ENCODE peak calls at places on chromosomes 4 and X, in six cellular contexts. One of them, this sample, is unnamed.

GRCh38 chr4:120672558-120673147 is 249.9 kb downstream of the PRDM5 start:
- DNase-seq in progenitor cell of endocrine pancreas: no peak
- DNase-seq in A673: no peak
- DNase-seq in GM12865: no peak
- DNase-seq in AG09309: no peak
- DNase-seq in ovary: no peak
- DNase-seq in this sample: no peak

GRCh38 chrX:153351981-153352380 is 18.0 kb downstream of the ZNF275 start:
- DNase-seq in A673: no peak
- DNase-seq in ovary: no peak
- DNase-seq in GM12865: no peak
- DNase-seq in progenitor cell of endocrine pancreas: no peak
- DNase-seq in AG09309: no peak
- DNase-seq in this sample: no peak

GRCh38 chrX:18151661-18152060 is 69.0 kb downstream of the BEND2 start:
- DNase-seq in progenitor cell of endocrine pancreas: no peak
- DNase-seq in GM12865: no peak
- DNase-seq in A673: no peak
- DNase-seq in ovary: no peak
- DNase-seq in AG09309: no peak
- DNase-seq in this sample: no peak

GRCh38 chr4:27764526-27764837 is 903.8 kb downstream of the STIM2 start:
- DNase-seq in A673: no peak
- DNase-seq in progenitor cell of endocrine pancreas: no peak
- DNase-seq in AG09309: no peak
- DNase-seq in ovary: no peak
- DNase-seq in GM12865: peak
- DNase-seq in this sample: no peak

GRCh38 chr4:147596377-147596776 is 20.8 kb upstream of the TMEM184C start:
- DNase-seq in GM12865: no peak
- DNase-seq in ovary: no peak
- DNase-seq in progenitor cell of endocrine pancreas: no peak
- DNase-seq in A673: peak
- DNase-seq in AG09309: no peak
- DNase-seq in this sample: no peak

GRCh38 chrX:129876734-129877395 is 29.1 kb upstream of the UTP14A start:
- DNase-seq in progenitor cell of endocrine pancreas: no peak
- DNase-seq in AG09309: no peak
- DNase-seq in ovary: no peak
- DNase-seq in GM12865: no peak
- DNase-seq in A673: peak
- DNase-seq in this sample: peak

GRCh38 chr4:183360161-183360919 is 38.1 kb upstream of the CLDN24 start:
- DNase-seq in GM12865: no peak
- DNase-seq in A673: no peak
- DNase-seq in ovary: no peak
- DNase-seq in AG09309: no peak
- DNase-seq in progenitor cell of endocrine pancreas: no peak
- DNase-seq in this sample: no peak

GRCh38 chrX:3713225-3713936 is at the start of gene PRKX:
- DNase-seq in A673: peak
- DNase-seq in ovary: peak
- DNase-seq in GM12865: peak
- DNase-seq in progenitor cell of endocrine pancreas: peak
- DNase-seq in AG09309: no peak
- DNase-seq in this sample: no peak

GRCh38 chrX:40671126-40671525 is 23.8 kb upstream of the CXorf38 start:
- DNase-seq in progenitor cell of endocrine pancreas: no peak
- DNase-seq in GM12865: no peak
- DNase-seq in A673: no peak
- DNase-seq in AG09309: no peak
- DNase-seq in ovary: no peak
- DNase-seq in this sample: no peak

GRCh38 chr4:183540498-183540953 is 35.7 kb downstream of the ING2 start:
- DNase-seq in GM12865: no peak
- DNase-seq in progenitor cell of endocrine pancreas: no peak
- DNase-seq in AG09309: no peak
- DNase-seq in ovary: no peak
- DNase-seq in A673: no peak
- DNase-seq in this sample: no peak

GRCh38 chrX:113399501-113400192 is 559.0 kb upstream of the AMOT start:
- DNase-seq in GM12865: no peak
- DNase-seq in A673: no peak
- DNase-seq in AG09309: no peak
- DNase-seq in progenitor cell of endocrine pancreas: no peak
- DNase-seq in ovary: no peak
- DNase-seq in this sample: no peak

GRCh38 chrX:50579955-50580354 is 109.3 kb upstream of the DGKK start:
- DNase-seq in AG09309: peak
- DNase-seq in GM12865: peak
- DNase-seq in A673: peak
- DNase-seq in ovary: no peak
- DNase-seq in progenitor cell of endocrine pancreas: no peak
- DNase-seq in this sample: peak

GRCh38 chrX:119996600-119997524 is 53.3 kb upstream of the NKAP start:
- DNase-seq in AG09309: no peak
- DNase-seq in A673: no peak
- DNase-seq in ovary: no peak
- DNase-seq in progenitor cell of endocrine pancreas: no peak
- DNase-seq in GM12865: no peak
- DNase-seq in this sample: no peak

GRCh38 chrX:57379296-57379695 is 92.8 kb downstream of the FAAH2 start:
- DNase-seq in AG09309: no peak
- DNase-seq in progenitor cell of endocrine pancreas: no peak
- DNase-seq in GM12865: no peak
- DNase-seq in ovary: no peak
- DNase-seq in A673: no peak
- DNase-seq in this sample: no peak

GRCh38 chr4:151218343-151218742 is 58.6 kb upstream of the PRSS48 start:
- DNase-seq in progenitor cell of endocrine pancreas: no peak
- DNase-seq in A673: no peak
- DNase-seq in AG09309: no peak
- DNase-seq in ovary: no peak
- DNase-seq in GM12865: no peak
- DNase-seq in this sample: no peak

GRCh38 chr4:141962486-141962885 is 326.1 kb downstream of the IL15 start:
- DNase-seq in A673: no peak
- DNase-seq in GM12865: no peak
- DNase-seq in progenitor cell of endocrine pancreas: no peak
- DNase-seq in ovary: no peak
- DNase-seq in AG09309: no peak
- DNase-seq in this sample: no peak

GRCh38 chr4:57633212-57633859 is 523.2 kb upstream of the IGFBP7 start:
- DNase-seq in AG09309: no peak
- DNase-seq in A673: no peak
- DNase-seq in ovary: no peak
- DNase-seq in GM12865: no peak
- DNase-seq in progenitor cell of endocrine pancreas: no peak
- DNase-seq in this sample: no peak

GRCh38 chr4:164136181-164136616 is 617.7 kb upstream of the SMIM31 start:
- DNase-seq in A673: peak
- DNase-seq in AG09309: no peak
- DNase-seq in GM12865: no peak
- DNase-seq in ovary: no peak
- DNase-seq in progenitor cell of endocrine pancreas: no peak
- DNase-seq in this sample: no peak

GRCh38 chr4:26073886-26074560 is 160.0 kb downstream of the SMIM20 start:
- DNase-seq in ovary: no peak
- DNase-seq in GM12865: no peak
- DNase-seq in A673: no peak
- DNase-seq in AG09309: no peak
- DNase-seq in progenitor cell of endocrine pancreas: no peak
- DNase-seq in this sample: no peak

GRCh38 chr4:117560329-117560728 is 474.0 kb upstream of the NDST3 start:
- DNase-seq in A673: peak
- DNase-seq in ovary: no peak
- DNase-seq in AG09309: no peak
- DNase-seq in progenitor cell of endocrine pancreas: no peak
- DNase-seq in GM12865: peak
- DNase-seq in this sample: no peak

GRCh38 chr4:127249767-127250108 is 383.0 kb upstream of the INTU start:
- DNase-seq in A673: no peak
- DNase-seq in ovary: no peak
- DNase-seq in GM12865: no peak
- DNase-seq in AG09309: no peak
- DNase-seq in progenitor cell of endocrine pancreas: no peak
- DNase-seq in this sample: no peak

GRCh38 chr4:53804719-53805118 is 213.4 kb upstream of the LNX1 start:
- DNase-seq in ovary: no peak
- DNase-seq in GM12865: peak
- DNase-seq in A673: peak
- DNase-seq in progenitor cell of endocrine pancreas: no peak
- DNase-seq in AG09309: no peak
- DNase-seq in this sample: no peak

GRCh38 chr4:113559947-113560346 is 201.6 kb downstream of the CAMK2D start:
- DNase-seq in GM12865: no peak
- DNase-seq in AG09309: no peak
- DNase-seq in ovary: no peak
- DNase-seq in A673: no peak
- DNase-seq in progenitor cell of endocrine pancreas: no peak
- DNase-seq in this sample: no peak

GRCh38 chr4:4752025-4752424 is 107.4 kb upstream of the MSX1 start:
- DNase-seq in progenitor cell of endocrine pancreas: no peak
- DNase-seq in ovary: no peak
- DNase-seq in GM12865: no peak
- DNase-seq in A673: no peak
- DNase-seq in AG09309: no peak
- DNase-seq in this sample: no peak

GRCh38 chr4:141011799-141012377 is 121.4 kb downstream of the RNF150 start:
- DNase-seq in GM12865: no peak
- DNase-seq in ovary: no peak
- DNase-seq in progenitor cell of endocrine pancreas: no peak
- DNase-seq in AG09309: no peak
- DNase-seq in A673: no peak
- DNase-seq in this sample: no peak

GRCh38 chrX:73964607-73965006 is 339.4 kb upstream of the ZCCHC13 start:
- DNase-seq in progenitor cell of endocrine pancreas: no peak
- DNase-seq in ovary: no peak
- DNase-seq in AG09309: no peak
- DNase-seq in GM12865: no peak
- DNase-seq in A673: no peak
- DNase-seq in this sample: no peak

GRCh38 chrX:17590892-17591740 is 146.2 kb upstream of the SCML1 start:
- DNase-seq in GM12865: peak
- DNase-seq in progenitor cell of endocrine pancreas: peak
- DNase-seq in AG09309: peak
- DNase-seq in ovary: peak
- DNase-seq in A673: peak
- DNase-seq in this sample: peak

GRCh38 chr4:13821522-13821921 is 194.0 kb upstream of the BOD1L1 start:
- DNase-seq in ovary: no peak
- DNase-seq in AG09309: no peak
- DNase-seq in A673: peak
- DNase-seq in progenitor cell of endocrine pancreas: no peak
- DNase-seq in GM12865: no peak
- DNase-seq in this sample: no peak
- TF ChIP-seq CTCF in ovary: no peak
- TF ChIP-seq CTCF in AG09309: no peak
- TF ChIP-seq CTCF in A673: no peak
- TF ChIP-seq CTCF in progenitor cell of endocrine pancreas: no peak
- TF ChIP-seq CTCF in GM12865: no peak
- TF ChIP-seq CTCF in this sample: no peak

GRCh38 chrX:9341305-9342201 is 123.3 kb upstream of the TBL1X start:
- DNase-seq in progenitor cell of endocrine pancreas: no peak
- DNase-seq in AG09309: no peak
- DNase-seq in ovary: peak
- DNase-seq in GM12865: peak
- DNase-seq in A673: peak
- DNase-seq in this sample: no peak

GRCh38 chrX:9339603-9340569 is 125.0 kb upstream of the TBL1X start:
- DNase-seq in ovary: peak
- DNase-seq in progenitor cell of endocrine pancreas: no peak
- DNase-seq in A673: peak
- DNase-seq in AG09309: no peak
- DNase-seq in GM12865: peak
- DNase-seq in this sample: no peak

GRCh38 chrX:9342581-9343051 is 122.2 kb upstream of the TBL1X start:
- DNase-seq in A673: peak
- DNase-seq in progenitor cell of endocrine pancreas: peak
- DNase-seq in AG09309: no peak
- DNase-seq in ovary: peak
- DNase-seq in GM12865: peak
- DNase-seq in this sample: no peak

GRCh38 chrX:9340619-9341304 is 124.1 kb upstream of the TBL1X start:
- DNase-seq in A673: peak
- DNase-seq in GM12865: peak
- DNase-seq in AG09309: no peak
- DNase-seq in progenitor cell of endocrine pancreas: no peak
- DNase-seq in ovary: peak
- DNase-seq in this sample: no peak

GRCh38 chrX:9343971-9344370 is 120.9 kb upstream of the TBL1X start:
- DNase-seq in A673: no peak
- DNase-seq in ovary: no peak
- DNase-seq in AG09309: no peak
- DNase-seq in progenitor cell of endocrine pancreas: no peak
- DNase-seq in GM12865: no peak
- DNase-seq in this sample: no peak
- TF ChIP-seq CTCF in A673: no peak
- TF ChIP-seq CTCF in ovary: no peak
- TF ChIP-seq CTCF in AG09309: no peak
- TF ChIP-seq CTCF in progenitor cell of endocrine pancreas: no peak
- TF ChIP-seq CTCF in GM12865: no peak
- TF ChIP-seq CTCF in this sample: no peak

GRCh38 chr4:8547108-8547911 is 32.9 kb upstream of the GPR78 start:
- DNase-seq in GM12865: peak
- DNase-seq in progenitor cell of endocrine pancreas: no peak
- DNase-seq in AG09309: no peak
- DNase-seq in A673: no peak
- DNase-seq in ovary: no peak
- DNase-seq in this sample: no peak
- TF ChIP-seq CTCF in GM12865: peak
- TF ChIP-seq CTCF in progenitor cell of endocrine pancreas: peak
- TF ChIP-seq CTCF in AG09309: peak
- TF ChIP-seq CTCF in A673: peak
- TF ChIP-seq CTCF in ovary: no peak
- TF ChIP-seq CTCF in this sample: peak

GRCh38 chr4:133151681-133152329 is 2.7 kb downstream of the PCDH10 start:
- DNase-seq in A673: peak
- DNase-seq in GM12865: no peak
- DNase-seq in AG09309: no peak
- DNase-seq in ovary: peak
- DNase-seq in progenitor cell of endocrine pancreas: peak
- DNase-seq in this sample: no peak
- TF ChIP-seq CTCF in A673: peak
- TF ChIP-seq CTCF in GM12865: no peak
- TF ChIP-seq CTCF in AG09309: peak
- TF ChIP-seq CTCF in ovary: no peak
- TF ChIP-seq CTCF in progenitor cell of endocrine pancreas: peak
- TF ChIP-seq CTCF in this sample: no peak

DNA sequence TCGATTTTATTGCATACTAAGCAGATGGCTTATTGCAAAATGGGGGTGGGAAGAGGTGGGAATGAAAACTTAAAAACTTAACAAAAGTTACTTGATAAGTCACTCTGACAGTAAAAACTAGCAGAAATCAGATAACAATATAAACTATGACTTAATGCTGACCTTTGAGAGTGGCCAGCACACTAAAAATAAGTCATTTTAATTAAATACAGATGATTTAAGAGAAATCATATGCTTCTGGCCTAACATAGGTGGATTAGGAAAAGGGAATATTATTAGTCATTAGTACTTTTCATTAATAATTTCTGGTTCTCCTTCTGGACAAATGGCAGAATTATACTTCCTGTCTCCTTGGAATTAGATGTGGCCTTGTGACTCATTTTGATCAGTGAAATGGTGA is 756.7 kb downstream of the PCDH19 start:
- DNase-seq in A673: no peak
- DNase-seq in progenitor cell of endocrine pancreas: no peak
- DNase-seq in AG09309: no peak
- DNase-seq in GM12865: no peak
- DNase-seq in ovary: no peak
- DNase-seq in this sample: no peak
- TF ChIP-seq CTCF in A673: no peak
- TF ChIP-seq CTCF in progenitor cell of endocrine pancreas: no peak
- TF ChIP-seq CTCF in AG09309: no peak
- TF ChIP-seq CTCF in GM12865: no peak
- TF ChIP-seq CTCF in ovary: no peak
- TF ChIP-seq CTCF in this sample: no peak